ENCODE peak calls at places on chromosomes 5 and 9, in four cellular contexts. P is H1, R is HepG2, F is K562. L is an unnamed sample.

GRCh38 chr9:129253820-129254381 is 75.8 kb upstream of the IER5L start:
- DNase-seq in R (no peak), F (peak), P (no peak), L (no peak)

GRCh38 chr5:125518169-125518568 is 771.7 kb upstream of the ZNF608 start:
- DNase-seq in R (no peak), F (no peak), P (no peak), L (no peak)

GRCh38 chr5:147949711-147950573 is 43.6 kb upstream of the C5orf46 start:
- DNase-seq in F (peak), R (peak), P (no peak), L (peak)

GRCh38 chr5:79843450-79844388 is 147.3 kb downstream of the MTX3 start:
- DNase-seq in P (peak), F (no peak), R (no peak), L (no peak)

GRCh38 chr5:104551628-104552027 is 989.0 kb upstream of the NUDT12 start:
- DNase-seq in F (no peak), R (no peak), P (no peak), L (no peak)

GRCh38 chr5:2149196-2149541 is 266.4 kb upstream of the IRX4 start:
- DNase-seq in R (peak), P (no peak), F (no peak), L (no peak)

GRCh38 chr9:107694390-107694789 is 204.8 kb upstream of the KLF4 start:
- DNase-seq in F (no peak), R (no peak), P (no peak), L (no peak)

GRCh38 chr5:143448518-143448917 is 45.0 kb upstream of the NR3C1 start:
- DNase-seq in F (no peak), P (no peak), R (no peak), L (no peak)

GRCh38 chr9:123138156-123138555 is 104.7 kb downstream of the GPR21 start:
- DNase-seq in R (no peak), P (no peak), F (no peak), L (no peak)

GRCh38 chr9:134811673-134812668 is 68.6 kb upstream of the FCN2 start:
- DNase-seq in P (no peak), R (no peak), F (no peak), L (no peak)

GRCh38 chr9:4980046-4980727 is 4.9 kb upstream of the JAK2 start:
- DNase-seq in F (no peak), P (no peak), R (no peak), L (no peak)

GRCh38 chr5:103469288-103470065 is 93.1 kb downstream of the NUDT12 start:
- DNase-seq in F (no peak), P (no peak), R (no peak), L (no peak)

GRCh38 chr5:145531038-145531734 is 304.0 kb downstream of the PRELID2 start:
- DNase-seq in R (no peak), P (no peak), F (no peak), L (peak)

GRCh38 chr5:66285343-66285942 is 141.3 kb downstream of the SREK1 start:
- DNase-seq in F (no peak), P (no peak), R (no peak), L (no peak)

GRCh38 chr5:110034076-110034475 is 344.3 kb downstream of the MAN2A1 start:
- DNase-seq in F (no peak), R (no peak), P (no peak), L (no peak)

GRCh38 chr9:132168347-132168746 is 6.5 kb downstream of the NTNG2 start:
- DNase-seq in R (no peak), P (no peak), F (no peak), L (no peak)

GRCh38 chr5:160638141-160638742 is 213.8 kb downstream of the ATP10B start:
- DNase-seq in R (no peak), F (no peak), P (no peak), L (no peak)

GRCh38 chr5:2710910-2711309 is 40.6 kb downstream of the IRX2 start:
- DNase-seq in R (no peak), F (no peak), P (no peak), L (no peak)

GRCh38 chr5:108747111-108748009 is at the start of gene FER:
- DNase-seq in F (peak), R (peak), P (no peak), L (peak)

GRCh38 chr9:85602742-85603141 is 139.0 kb downstream of the AGTPBP1 start:
- DNase-seq in F (no peak), P (no peak), R (no peak), L (no peak)

GRCh38 chr9:85605905-85606304 is 135.8 kb downstream of the AGTPBP1 start:
- DNase-seq in P (no peak), R (no peak), F (no peak), L (no peak)

GRCh38 chr9:85603920-85604319 is 137.8 kb downstream of the AGTPBP1 start:
- DNase-seq in R (no peak), P (no peak), F (no peak), L (no peak)

GRCh38 chr9:85599540-85600140 is 142.1 kb downstream of the AGTPBP1 start:
- DNase-seq in P (no peak), F (no peak), R (no peak), L (no peak)

GRCh38 chr9:85600675-85601263 is 141.0 kb downstream of the AGTPBP1 start:
- DNase-seq in R (no peak), F (no peak), P (peak), L (no peak)
- TF ChIP-seq RNF2 in R (no peak), F (no peak), P (no peak), L (no peak)

GRCh38 chr9:95086564-95086955 is 230.9 kb downstream of the FANCC start:
- DNase-seq in F (no peak), P (no peak), R (no peak), L (no peak)
- TF ChIP-seq RNF2 in F (no peak), P (no peak), R (no peak), L (no peak)

GRCh38 chr5:64766105-64766504 is 2.4 kb downstream of the SREK1IP1 start:
- DNase-seq in P (no peak), R (peak), F (no peak), L (no peak)

GRCh38 chr5:64763948-64764503 is 4.5 kb downstream of the SREK1IP1 start:
- DNase-seq in R (no peak), P (no peak), F (no peak), L (no peak)

GRCh38 chr5:64758916-64759315 is 9.6 kb downstream of the SREK1IP1 start:
- DNase-seq in P (no peak), F (no peak), R (no peak), L (no peak)

DNA sequence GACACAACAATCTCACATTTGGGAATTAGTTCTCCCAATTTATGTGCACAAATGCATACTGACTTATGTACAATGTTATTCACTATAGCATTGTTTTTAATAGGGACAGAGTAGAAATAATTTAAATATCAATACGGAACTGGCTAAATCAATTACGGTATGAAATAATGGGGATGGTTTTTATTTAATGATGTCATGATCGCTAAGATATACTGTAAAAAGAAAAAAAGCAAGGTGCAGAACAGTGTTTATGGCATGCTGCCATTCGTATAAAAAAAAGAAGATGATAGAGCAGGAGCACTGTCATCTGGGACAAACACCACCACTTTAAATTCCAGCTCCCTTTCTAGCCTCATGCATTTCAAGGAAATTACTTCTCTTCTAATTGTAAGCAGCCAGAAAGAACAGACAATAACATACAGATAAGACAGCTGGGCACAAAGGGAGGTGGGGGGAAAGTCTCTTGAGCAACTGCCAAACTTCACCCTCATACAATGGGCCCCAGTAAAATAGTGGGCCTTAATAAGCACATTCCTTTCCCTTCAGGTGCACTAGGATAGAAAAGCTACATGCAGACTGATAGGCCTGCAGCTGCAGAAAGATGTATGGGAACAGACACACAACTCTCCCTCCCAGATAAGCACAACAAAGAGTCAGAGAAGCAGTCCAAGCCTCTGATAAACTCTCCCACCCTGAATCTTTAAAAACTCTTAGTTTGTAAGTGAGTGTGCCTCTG is 8.4 kb downstream of the SREK1IP1 start:
- DNase-seq in P (no peak), R (no peak), F (peak), L (no peak)
- TF ChIP-seq RNF2 in P (no peak), R (no peak), F (no peak), L (no peak)

GRCh38 chr5:14767942-14768837 is 103.4 kb downstream of the ANKH start:
- DNase-seq in R (peak), P (no peak), F (no peak), L (no peak)
- TF ChIP-seq RNF2 in R (no peak), P (no peak), F (no peak), L (no peak)

GRCh38 chr5:65262094-65262493 is 219.6 kb downstream of the ADAMTS6 start:
- DNase-seq in R (no peak), P (no peak), F (peak), L (no peak)
- TF ChIP-seq RNF2 in R (no peak), P (no peak), F (no peak), L (no peak)

GRCh38 chr5:133757396-133757795 is 145.1 kb upstream of the FSTL4 start:
- DNase-seq in F (no peak), R (no peak), P (no peak), L (no peak)

GRCh38 chr5:133753856-133754255 is 141.5 kb upstream of the FSTL4 start:
- DNase-seq in R (no peak), F (no peak), P (no peak), L (no peak)

GRCh38 chr5:133756756-133757155 is 144.4 kb upstream of the FSTL4 start:
- DNase-seq in F (no peak), P (no peak), R (no peak), L (no peak)

GRCh38 chr5:133756036-133756435 is 143.7 kb upstream of the FSTL4 start:
- DNase-seq in R (no peak), P (no peak), F (no peak), L (no peak)

GRCh38 chr5:133754575-133755169 is 142.3 kb upstream of the FSTL4 start:
- DNase-seq in F (peak), R (peak), P (peak), L (peak)
- TF ChIP-seq RNF2 in F (no peak), R (no peak), P (no peak), L (no peak)

DNA sequence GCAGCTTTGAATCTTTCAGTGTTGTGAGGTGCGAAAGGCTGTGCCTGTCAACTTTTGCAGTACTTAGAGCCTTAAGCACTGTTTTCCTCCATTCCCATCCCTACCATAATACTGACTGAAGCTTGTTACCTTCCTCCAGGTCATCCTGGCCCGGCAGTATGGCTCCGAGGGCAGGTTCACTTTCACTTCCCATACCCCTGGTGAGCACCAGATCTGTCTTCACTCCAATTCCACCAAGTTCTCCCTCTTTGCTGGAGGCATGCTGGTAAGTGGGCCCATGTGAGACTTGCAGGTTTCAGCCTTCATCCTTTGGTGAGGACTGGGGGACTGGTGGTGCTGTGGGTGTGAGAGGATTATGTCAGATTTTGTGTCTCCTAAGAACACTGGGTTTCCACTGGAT is 1.5 kb downstream of the TMED9 start:
- DNase-seq in R (no peak), P (no peak), F (no peak), L (no peak)
- TF ChIP-seq RNF2 in R (no peak), P (no peak), F (no peak), L (no peak)